ENCODE peak calls at places on chromosomes 6 and 20, in six cellular contexts. One of them, this sample, is unnamed.
A peak's percentile ranks its signal among the peaks of the same experiment; 100 is the strongest.

GRCh38 chr20:63027425-63028389 is 20.9 kb upstream of the BHLHE23 start:
- DNase-seq in occipital lobe: no peak
- DNase-seq in cardiac fibroblast: no peak
- DNase-seq in Ammon's horn: no peak
- DNase-seq in T-helper 2 cell: no peak
- DNase-seq in ACHN: peak; percentile 15
- DNase-seq in this sample: peak; percentile 81

GRCh38 chr20:3563548-3564177 is 92.8 kb downstream of the ATRN start:
- DNase-seq in occipital lobe: no peak
- DNase-seq in cardiac fibroblast: peak; percentile 72
- DNase-seq in Ammon's horn: peak; percentile 62
- DNase-seq in T-helper 2 cell: peak; percentile 10
- DNase-seq in ACHN: peak; percentile 33
- DNase-seq in this sample: peak; percentile 23

GRCh38 chr20:53763707-53764415 is 170.2 kb upstream of the ZNF217 start:
- DNase-seq in occipital lobe: no peak
- DNase-seq in cardiac fibroblast: peak; percentile 70
- DNase-seq in Ammon's horn: no peak
- DNase-seq in T-helper 2 cell: no peak
- DNase-seq in ACHN: no peak
- DNase-seq in this sample: no peak

GRCh38 chr6:80460396-80460912 is 354.0 kb downstream of the BCKDHB start:
- DNase-seq in occipital lobe: no peak
- DNase-seq in cardiac fibroblast: peak; percentile 43
- DNase-seq in Ammon's horn: no peak
- DNase-seq in T-helper 2 cell: no peak
- DNase-seq in ACHN: no peak
- DNase-seq in this sample: no peak

GRCh38 chr20:38985060-38985459 is 22.9 kb downstream of the DHX35 start:
- DNase-seq in occipital lobe: no peak
- DNase-seq in cardiac fibroblast: no peak
- DNase-seq in Ammon's horn: no peak
- DNase-seq in T-helper 2 cell: no peak
- DNase-seq in ACHN: no peak
- DNase-seq in this sample: no peak

GRCh38 chr6:71387179-71387578 is 98.6 kb downstream of the OGFRL1 start:
- DNase-seq in occipital lobe: no peak
- DNase-seq in cardiac fibroblast: peak; percentile 65
- DNase-seq in Ammon's horn: no peak
- DNase-seq in T-helper 2 cell: no peak
- DNase-seq in ACHN: no peak
- DNase-seq in this sample: no peak

GRCh38 chr20:708956-709355 is 33.4 kb upstream of the SCRT2 start:
- DNase-seq in occipital lobe: no peak
- DNase-seq in cardiac fibroblast: no peak
- DNase-seq in Ammon's horn: no peak
- DNase-seq in T-helper 2 cell: no peak
- DNase-seq in ACHN: no peak
- DNase-seq in this sample: no peak

GRCh38 chr20:25495189-25495824 is 87.8 kb downstream of the GINS1 start:
- DNase-seq in occipital lobe: no peak
- DNase-seq in cardiac fibroblast: no peak
- DNase-seq in Ammon's horn: no peak
- DNase-seq in T-helper 2 cell: no peak
- DNase-seq in ACHN: no peak
- DNase-seq in this sample: no peak

GRCh38 chr6:45416700-45417099 is 39.0 kb upstream of the SUPT3H start:
- DNase-seq in occipital lobe: no peak
- DNase-seq in cardiac fibroblast: no peak
- DNase-seq in Ammon's horn: no peak
- DNase-seq in T-helper 2 cell: no peak
- DNase-seq in ACHN: no peak
- DNase-seq in this sample: no peak

GRCh38 chr6:107716688-107717089 is 107.4 kb downstream of the SCML4 start:
- DNase-seq in occipital lobe: no peak
- DNase-seq in cardiac fibroblast: peak; percentile 33
- DNase-seq in Ammon's horn: peak; percentile 35
- DNase-seq in T-helper 2 cell: peak; percentile 92
- DNase-seq in ACHN: no peak
- DNase-seq in this sample: peak; percentile 47

GRCh38 chr6:131643262-131643631 is 6.1 kb downstream of the ENPP3 start:
- DNase-seq in occipital lobe: no peak
- DNase-seq in cardiac fibroblast: no peak
- DNase-seq in Ammon's horn: peak; percentile 63
- DNase-seq in T-helper 2 cell: no peak
- DNase-seq in ACHN: no peak
- DNase-seq in this sample: no peak

GRCh38 chr6:132569170-132569569 is 952 bp upstream of the TAAR6 start:
- DNase-seq in occipital lobe: peak; percentile 16
- DNase-seq in cardiac fibroblast: no peak
- DNase-seq in Ammon's horn: peak; percentile 88
- DNase-seq in T-helper 2 cell: no peak
- DNase-seq in ACHN: no peak
- DNase-seq in this sample: no peak

GRCh38 chr6:101776919-101777350 is 383.4 kb downstream of the GRIK2 start:
- DNase-seq in occipital lobe: peak; percentile 15
- DNase-seq in cardiac fibroblast: no peak
- DNase-seq in Ammon's horn: peak; percentile 42
- DNase-seq in T-helper 2 cell: no peak
- DNase-seq in ACHN: no peak
- DNase-seq in this sample: no peak

GRCh38 chr20:63312690-63313348 is 19.8 kb downstream of the COL20A1 start:
- DNase-seq in occipital lobe: no peak
- DNase-seq in cardiac fibroblast: no peak
- DNase-seq in Ammon's horn: peak; percentile 26
- DNase-seq in T-helper 2 cell: no peak
- DNase-seq in ACHN: no peak
- DNase-seq in this sample: no peak

GRCh38 chr20:50797142-50797541 is 2.3 kb downstream of the BCAS4 start:
- DNase-seq in occipital lobe: no peak
- DNase-seq in cardiac fibroblast: no peak
- DNase-seq in Ammon's horn: no peak
- DNase-seq in T-helper 2 cell: no peak
- DNase-seq in ACHN: no peak
- DNase-seq in this sample: no peak

GRCh38 chr6:165728196-165728595 is 65.2 kb upstream of the PDE10A start:
- DNase-seq in occipital lobe: no peak
- DNase-seq in cardiac fibroblast: peak; percentile 21
- DNase-seq in Ammon's horn: peak; percentile 33
- DNase-seq in T-helper 2 cell: no peak
- DNase-seq in ACHN: no peak
- DNase-seq in this sample: no peak

GRCh38 chr6:133995758-133996157 is 42.7 kb downstream of the TBPL1 start:
- DNase-seq in occipital lobe: no peak
- DNase-seq in cardiac fibroblast: no peak
- DNase-seq in Ammon's horn: no peak
- DNase-seq in T-helper 2 cell: no peak
- DNase-seq in ACHN: no peak
- DNase-seq in this sample: no peak

GRCh38 chr6:31634131-31634530 is 13.6 kb downstream of the PRRC2A start:
- DNase-seq in occipital lobe: no peak
- DNase-seq in cardiac fibroblast: no peak
- DNase-seq in Ammon's horn: no peak
- DNase-seq in T-helper 2 cell: no peak
- DNase-seq in ACHN: no peak
- DNase-seq in this sample: no peak

GRCh38 chr6:116292553-116292952 is 12.8 kb upstream of the TSPYL1 start:
- DNase-seq in occipital lobe: no peak
- DNase-seq in cardiac fibroblast: no peak
- DNase-seq in Ammon's horn: no peak
- DNase-seq in T-helper 2 cell: no peak
- DNase-seq in ACHN: no peak
- DNase-seq in this sample: no peak

GRCh38 chr6:14270925-14271791 is 153.6 kb downstream of the CD83 start:
- DNase-seq in occipital lobe: no peak
- DNase-seq in cardiac fibroblast: peak; percentile 83
- DNase-seq in Ammon's horn: no peak
- DNase-seq in T-helper 2 cell: peak; percentile 13
- DNase-seq in ACHN: peak; percentile 38
- DNase-seq in this sample: no peak

GRCh38 chr6:169669889-169670288 is 31.9 kb downstream of the WDR27 start:
- DNase-seq in occipital lobe: no peak
- DNase-seq in cardiac fibroblast: peak; percentile 64
- DNase-seq in Ammon's horn: no peak
- DNase-seq in T-helper 2 cell: no peak
- DNase-seq in ACHN: no peak
- DNase-seq in this sample: no peak

GRCh38 chr6:320351-321157 is 28.3 kb downstream of the DUSP22 start:
- DNase-seq in occipital lobe: no peak
- DNase-seq in cardiac fibroblast: no peak
- DNase-seq in Ammon's horn: no peak
- DNase-seq in T-helper 2 cell: no peak
- DNase-seq in ACHN: no peak
- DNase-seq in this sample: no peak

GRCh38 chr6:127131772-127132171 is 13.3 kb downstream of the RSPO3 start:
- DNase-seq in occipital lobe: no peak
- DNase-seq in cardiac fibroblast: no peak
- DNase-seq in Ammon's horn: no peak
- DNase-seq in T-helper 2 cell: no peak
- DNase-seq in ACHN: no peak
- DNase-seq in this sample: no peak

GRCh38 chr6:33286946-33287914 is 1.8 kb downstream of the WDR46 start:
- DNase-seq in occipital lobe: no peak
- DNase-seq in cardiac fibroblast: no peak
- DNase-seq in Ammon's horn: no peak
- DNase-seq in T-helper 2 cell: no peak
- DNase-seq in ACHN: no peak
- DNase-seq in this sample: no peak

GRCh38 chr6:157989541-157990289 is 8.1 kb downstream of the SYNJ2 start:
- DNase-seq in occipital lobe: no peak
- DNase-seq in cardiac fibroblast: peak; percentile 53
- DNase-seq in Ammon's horn: peak; percentile 52
- DNase-seq in T-helper 2 cell: no peak
- DNase-seq in ACHN: peak; percentile 71
- DNase-seq in this sample: no peak

GRCh38 chr20:63106108-63106764 is 99.5 kb upstream of the BHLHE23 start:
- DNase-seq in occipital lobe: no peak
- DNase-seq in cardiac fibroblast: peak; percentile 25
- DNase-seq in Ammon's horn: no peak
- DNase-seq in T-helper 2 cell: no peak
- DNase-seq in ACHN: no peak
- DNase-seq in this sample: no peak

GRCh38 chr6:89723046-89723445 is 84.5 kb upstream of the LYRM2 start:
- DNase-seq in occipital lobe: no peak
- DNase-seq in cardiac fibroblast: no peak
- DNase-seq in Ammon's horn: no peak
- DNase-seq in T-helper 2 cell: no peak
- DNase-seq in ACHN: no peak
- DNase-seq in this sample: no peak

GRCh38 chr20:6680441-6680840 is 87.0 kb upstream of the BMP2 start:
- DNase-seq in occipital lobe: no peak
- DNase-seq in cardiac fibroblast: no peak
- DNase-seq in Ammon's horn: no peak
- DNase-seq in T-helper 2 cell: no peak
- DNase-seq in ACHN: no peak
- DNase-seq in this sample: no peak

GRCh38 chr20:33353013-33353402 is 48.3 kb downstream of the CDK5RAP1 start:
- DNase-seq in occipital lobe: no peak
- DNase-seq in cardiac fibroblast: no peak
- DNase-seq in Ammon's horn: no peak
- DNase-seq in T-helper 2 cell: no peak
- DNase-seq in ACHN: no peak
- DNase-seq in this sample: no peak

GRCh38 chr6:158164564-158164963 is 3.5 kb downstream of the SERAC1 start:
- DNase-seq in occipital lobe: no peak
- DNase-seq in cardiac fibroblast: no peak
- DNase-seq in Ammon's horn: no peak
- DNase-seq in T-helper 2 cell: no peak
- DNase-seq in ACHN: no peak
- DNase-seq in this sample: no peak

GRCh38 chr6:30490031-30490876 is 945 bp downstream of the HLA-E start:
- DNase-seq in occipital lobe: no peak
- DNase-seq in cardiac fibroblast: peak; percentile 74
- DNase-seq in Ammon's horn: peak; percentile 17
- DNase-seq in T-helper 2 cell: peak; percentile 62
- DNase-seq in ACHN: peak; percentile 45
- DNase-seq in this sample: peak; percentile 85

GRCh38 chr6:10598084-10598960 is 77.2 kb downstream of the GCNT2 start:
- DNase-seq in occipital lobe: no peak
- DNase-seq in cardiac fibroblast: no peak
- DNase-seq in Ammon's horn: no peak
- DNase-seq in T-helper 2 cell: no peak
- DNase-seq in ACHN: no peak
- DNase-seq in this sample: no peak

GRCh38 chr20:8879669-8880068 is 189.2 kb upstream of the PLCB4 start:
- DNase-seq in occipital lobe: no peak
- DNase-seq in cardiac fibroblast: no peak
- DNase-seq in Ammon's horn: no peak
- DNase-seq in T-helper 2 cell: no peak
- DNase-seq in ACHN: no peak
- DNase-seq in this sample: no peak

GRCh38 chr6:82006027-82006738 is 241.4 kb downstream of the IBTK start:
- DNase-seq in occipital lobe: no peak
- DNase-seq in cardiac fibroblast: peak; percentile 62
- DNase-seq in Ammon's horn: no peak
- DNase-seq in T-helper 2 cell: no peak
- DNase-seq in ACHN: peak; percentile 46
- DNase-seq in this sample: no peak

GRCh38 chr20:50804453-50805348 is 9.8 kb downstream of the BCAS4 start:
- DNase-seq in occipital lobe: no peak
- DNase-seq in cardiac fibroblast: no peak
- DNase-seq in Ammon's horn: no peak
- DNase-seq in T-helper 2 cell: peak; percentile 16
- DNase-seq in ACHN: no peak
- DNase-seq in this sample: peak; percentile 51